ENCODE peak calls at places on chromosomes 6 and 20, in seven cellular contexts. One of them, this sample, is unnamed.
A peak's percentile ranks its signal among the peaks of the same experiment; 100 is the strongest.

GRCh38 chr6:140811642-140812041 is 1321.1 kb upstream of the GJE1 start:
- DNase-seq in GM12878: no peak
- DNase-seq in hepatocyte: no peak
- DNase-seq in transverse colon: no peak
- DNase-seq in AG04449: no peak
- DNase-seq in astrocyte of the spinal cord: no peak
- DNase-seq in GM06990: peak; percentile 9
- DNase-seq in this sample: no peak

GRCh38 chr6:20441921-20442320 is 40.2 kb downstream of the E2F3 start:
- DNase-seq in AG04449: no peak
- DNase-seq in transverse colon: no peak
- DNase-seq in GM06990: no peak
- DNase-seq in hepatocyte: no peak
- DNase-seq in GM12878: no peak
- DNase-seq in astrocyte of the spinal cord: no peak
- DNase-seq in this sample: no peak

GRCh38 chr6:131116755-131117360 is 18.4 kb upstream of the AKAP7 start:
- DNase-seq in hepatocyte: peak; percentile 50
- DNase-seq in transverse colon: no peak
- DNase-seq in astrocyte of the spinal cord: peak; percentile 66
- DNase-seq in GM12878: no peak
- DNase-seq in GM06990: peak; percentile 23
- DNase-seq in AG04449: no peak
- DNase-seq in this sample: peak; percentile 15

GRCh38 chr6:122322824-122323223 is 76.6 kb upstream of the HSF2 start:
- DNase-seq in AG04449: no peak
- DNase-seq in hepatocyte: peak; percentile 8
- DNase-seq in transverse colon: no peak
- DNase-seq in GM06990: no peak
- DNase-seq in astrocyte of the spinal cord: peak; percentile 43
- DNase-seq in GM12878: no peak
- DNase-seq in this sample: no peak

GRCh38 chr6:4638641-4639040 is 137.6 kb upstream of the CDYL start:
- DNase-seq in hepatocyte: no peak
- DNase-seq in astrocyte of the spinal cord: no peak
- DNase-seq in transverse colon: no peak
- DNase-seq in AG04449: no peak
- DNase-seq in GM06990: no peak
- DNase-seq in GM12878: no peak
- DNase-seq in this sample: no peak

GRCh38 chr20:40763646-40764295 is 74.7 kb upstream of the MAFB start:
- DNase-seq in hepatocyte: peak; percentile 26
- DNase-seq in transverse colon: no peak
- DNase-seq in GM12878: no peak
- DNase-seq in astrocyte of the spinal cord: peak; percentile 15
- DNase-seq in GM06990: no peak
- DNase-seq in AG04449: no peak
- DNase-seq in this sample: no peak

GRCh38 chr6:168157272-168158007 is 78.4 kb upstream of the FRMD1 start:
- DNase-seq in transverse colon: no peak
- DNase-seq in hepatocyte: peak; percentile 80
- DNase-seq in AG04449: peak; percentile 60
- DNase-seq in GM12878: no peak
- DNase-seq in GM06990: no peak
- DNase-seq in astrocyte of the spinal cord: peak; percentile 85
- DNase-seq in this sample: no peak

GRCh38 chr6:160007118-160007517 is 38.2 kb downstream of the IGF2R start:
- DNase-seq in hepatocyte: no peak
- DNase-seq in transverse colon: no peak
- DNase-seq in astrocyte of the spinal cord: no peak
- DNase-seq in AG04449: no peak
- DNase-seq in GM06990: no peak
- DNase-seq in GM12878: no peak
- DNase-seq in this sample: no peak

GRCh38 chr6:136471372-136471771 is 78.8 kb downstream of the MAP7 start:
- DNase-seq in astrocyte of the spinal cord: peak; percentile 6
- DNase-seq in hepatocyte: no peak
- DNase-seq in transverse colon: no peak
- DNase-seq in GM12878: no peak
- DNase-seq in GM06990: no peak
- DNase-seq in AG04449: no peak
- DNase-seq in this sample: no peak

GRCh38 chr6:24929255-24929654 is 6.5 kb downstream of the RIPOR2 start:
- DNase-seq in GM12878: no peak
- DNase-seq in astrocyte of the spinal cord: no peak
- DNase-seq in transverse colon: no peak
- DNase-seq in AG04449: no peak
- DNase-seq in hepatocyte: no peak
- DNase-seq in GM06990: no peak
- DNase-seq in this sample: peak; percentile 62

GRCh38 chr20:51174536-51174935 is 151.6 kb upstream of the KCNG1 start:
- DNase-seq in astrocyte of the spinal cord: no peak
- DNase-seq in hepatocyte: no peak
- DNase-seq in GM12878: no peak
- DNase-seq in transverse colon: no peak
- DNase-seq in AG04449: no peak
- DNase-seq in GM06990: no peak
- DNase-seq in this sample: no peak

GRCh38 chr6:131372535-131372934 is 200.5 kb upstream of the ARG1 start:
- DNase-seq in GM06990: no peak
- DNase-seq in hepatocyte: no peak
- DNase-seq in transverse colon: no peak
- DNase-seq in astrocyte of the spinal cord: peak; percentile 36
- DNase-seq in AG04449: no peak
- DNase-seq in GM12878: no peak
- DNase-seq in this sample: no peak

GRCh38 chr20:57006411-57007170 is 259.9 kb downstream of the BMP7 start:
- DNase-seq in AG04449: peak; percentile 16
- DNase-seq in GM12878: peak; percentile 17
- DNase-seq in transverse colon: no peak
- DNase-seq in hepatocyte: no peak
- DNase-seq in GM06990: no peak
- DNase-seq in astrocyte of the spinal cord: peak; percentile 28
- DNase-seq in this sample: no peak

GRCh38 chr20:1322511-1323245 is 6.3 kb downstream of the SDCBP2 start:
- DNase-seq in astrocyte of the spinal cord: peak; percentile 94
- DNase-seq in GM12878: no peak
- DNase-seq in GM06990: no peak
- DNase-seq in AG04449: peak; percentile 90
- DNase-seq in transverse colon: peak; percentile 20
- DNase-seq in hepatocyte: peak; percentile 41
- DNase-seq in this sample: no peak

GRCh38 chr6:99603421-99604160 is 3.0 kb upstream of the PRDM13 start:
- DNase-seq in AG04449: no peak
- DNase-seq in GM12878: no peak
- DNase-seq in GM06990: no peak
- DNase-seq in astrocyte of the spinal cord: peak; percentile 23
- DNase-seq in hepatocyte: peak; percentile 62
- DNase-seq in transverse colon: no peak
- DNase-seq in this sample: no peak

GRCh38 chr6:107418118-107418517 is 41.2 kb downstream of the PDSS2 start:
- DNase-seq in hepatocyte: no peak
- DNase-seq in transverse colon: no peak
- DNase-seq in GM12878: no peak
- DNase-seq in GM06990: peak; percentile 3
- DNase-seq in AG04449: no peak
- DNase-seq in astrocyte of the spinal cord: no peak
- DNase-seq in this sample: no peak

GRCh38 chr6:25312034-25312620 is 33.0 kb downstream of the CARMIL1 start:
- DNase-seq in hepatocyte: no peak
- DNase-seq in transverse colon: no peak
- DNase-seq in AG04449: no peak
- DNase-seq in GM06990: no peak
- DNase-seq in GM12878: no peak
- DNase-seq in astrocyte of the spinal cord: peak; percentile 22
- DNase-seq in this sample: no peak

GRCh38 chr20:38109657-38110524 is 55.2 kb downstream of the TGM2 start:
- DNase-seq in AG04449: peak; percentile 98
- DNase-seq in transverse colon: peak; percentile 51
- DNase-seq in GM06990: no peak
- DNase-seq in hepatocyte: peak; percentile 75
- DNase-seq in astrocyte of the spinal cord: peak; percentile 95
- DNase-seq in GM12878: no peak
- DNase-seq in this sample: no peak

GRCh38 chr6:72861935-72862432 is 240.1 kb downstream of the KCNQ5 start:
- DNase-seq in AG04449: no peak
- DNase-seq in GM06990: no peak
- DNase-seq in transverse colon: no peak
- DNase-seq in GM12878: peak; percentile 13
- DNase-seq in astrocyte of the spinal cord: peak; percentile 69
- DNase-seq in hepatocyte: no peak
- DNase-seq in this sample: no peak

DNA sequence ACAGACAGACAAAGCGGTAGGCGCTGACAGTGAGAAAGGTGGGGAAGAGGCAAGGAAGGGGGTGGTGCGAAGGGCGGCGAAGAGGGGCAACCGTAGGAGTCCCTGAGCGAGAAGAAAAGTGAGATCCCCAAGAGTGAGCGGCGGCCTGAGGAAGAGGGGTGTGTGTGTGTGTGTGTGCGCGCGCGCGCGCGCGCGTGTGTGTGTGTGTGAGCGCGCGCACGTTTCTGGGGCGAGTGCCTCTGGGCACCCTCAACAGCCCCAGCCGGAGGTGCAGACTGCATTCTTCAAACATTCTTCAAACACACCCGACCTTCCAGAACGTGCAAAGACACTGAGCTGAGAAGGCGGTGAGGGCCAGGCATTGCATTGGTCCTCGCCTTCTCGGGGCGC is 76.2 kb upstream of the FOXP4 start:
- DNase-seq in AG04449: no peak
- DNase-seq in GM12878: no peak
- DNase-seq in hepatocyte: peak; percentile 60
- DNase-seq in GM06990: no peak
- DNase-seq in transverse colon: no peak
- DNase-seq in astrocyte of the spinal cord: peak; percentile 14
- DNase-seq in this sample: no peak
- H3K4me3 ChIP-seq in AG04449: peak overlapping the region; percentile 18
- H3K4me3 ChIP-seq in GM12878: peak overlapping the region; percentile 16
- H3K4me3 ChIP-seq in hepatocyte: no peak overlapping the region
- H3K4me3 ChIP-seq in GM06990: no peak overlapping the region
- H3K4me3 ChIP-seq in transverse colon: peak overlapping the region; percentile 22
- H3K4me3 ChIP-seq in astrocyte of the spinal cord: no peak overlapping the region
- H3K4me3 ChIP-seq in this sample: no peak overlapping the region

GRCh38 chr6:2178125-2178524 is 67.3 kb downstream of the GMDS start:
- DNase-seq in astrocyte of the spinal cord: no peak
- DNase-seq in GM06990: no peak
- DNase-seq in hepatocyte: no peak
- DNase-seq in GM12878: no peak
- DNase-seq in transverse colon: no peak
- DNase-seq in AG04449: no peak
- DNase-seq in this sample: no peak

GRCh38 chr6:2168480-2168879 is 76.9 kb downstream of the GMDS start:
- DNase-seq in astrocyte of the spinal cord: peak; percentile 50
- DNase-seq in GM12878: no peak
- DNase-seq in GM06990: no peak
- DNase-seq in transverse colon: no peak
- DNase-seq in AG04449: no peak
- DNase-seq in hepatocyte: no peak
- DNase-seq in this sample: no peak

GRCh38 chr6:2171728-2172127 is 73.7 kb downstream of the GMDS start:
- DNase-seq in transverse colon: no peak
- DNase-seq in GM06990: no peak
- DNase-seq in hepatocyte: no peak
- DNase-seq in AG04449: no peak
- DNase-seq in astrocyte of the spinal cord: no peak
- DNase-seq in GM12878: no peak
- DNase-seq in this sample: no peak

DNA sequence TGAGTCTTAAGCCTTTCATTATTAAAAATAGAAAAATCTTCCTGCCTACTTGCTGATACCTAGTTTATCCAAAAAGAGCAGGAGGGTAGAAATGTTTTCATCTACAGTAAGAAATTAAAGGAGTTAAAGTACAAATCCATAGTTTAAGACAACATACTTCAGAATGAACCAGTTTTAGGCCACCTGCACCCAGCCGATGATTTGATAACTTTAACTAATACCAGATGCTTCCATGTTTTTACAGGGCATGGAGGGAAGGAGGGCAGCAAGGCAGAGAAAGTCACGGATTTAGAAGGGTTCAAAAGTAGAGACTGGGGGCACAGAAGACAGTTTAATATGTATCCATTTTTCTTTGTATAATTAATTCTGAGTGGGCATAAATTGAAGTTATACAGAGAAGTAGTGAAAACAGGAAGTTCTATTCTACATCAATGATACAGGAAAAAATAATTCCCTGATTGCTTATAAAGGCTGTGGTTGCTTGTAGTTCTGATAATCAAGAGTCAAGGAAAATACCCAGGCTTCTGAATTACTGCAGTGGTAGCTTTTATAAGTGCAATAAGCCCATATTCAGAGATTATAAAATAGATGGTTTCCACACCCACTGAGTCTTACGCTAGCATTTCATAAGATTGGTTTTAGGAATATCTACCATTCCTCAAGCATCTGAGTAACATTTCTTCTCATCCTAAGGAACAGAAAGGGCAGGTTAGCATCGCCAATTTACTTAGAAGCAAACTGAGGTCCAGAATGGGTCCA is 72.0 kb downstream of the GMDS start:
- DNase-seq in AG04449: no peak
- DNase-seq in GM06990: no peak
- DNase-seq in hepatocyte: no peak
- DNase-seq in astrocyte of the spinal cord: no peak
- DNase-seq in transverse colon: no peak
- DNase-seq in GM12878: no peak
- DNase-seq in this sample: no peak
- TF ChIP-seq CTCF in AG04449: no peak
- TF ChIP-seq CTCF in GM06990: no peak
- TF ChIP-seq CTCF in hepatocyte: no peak
- TF ChIP-seq CTCF in astrocyte of the spinal cord: no peak
- TF ChIP-seq CTCF in transverse colon: no peak
- TF ChIP-seq CTCF in GM12878: no peak
- TF ChIP-seq CTCF in this sample: no peak

DNA sequence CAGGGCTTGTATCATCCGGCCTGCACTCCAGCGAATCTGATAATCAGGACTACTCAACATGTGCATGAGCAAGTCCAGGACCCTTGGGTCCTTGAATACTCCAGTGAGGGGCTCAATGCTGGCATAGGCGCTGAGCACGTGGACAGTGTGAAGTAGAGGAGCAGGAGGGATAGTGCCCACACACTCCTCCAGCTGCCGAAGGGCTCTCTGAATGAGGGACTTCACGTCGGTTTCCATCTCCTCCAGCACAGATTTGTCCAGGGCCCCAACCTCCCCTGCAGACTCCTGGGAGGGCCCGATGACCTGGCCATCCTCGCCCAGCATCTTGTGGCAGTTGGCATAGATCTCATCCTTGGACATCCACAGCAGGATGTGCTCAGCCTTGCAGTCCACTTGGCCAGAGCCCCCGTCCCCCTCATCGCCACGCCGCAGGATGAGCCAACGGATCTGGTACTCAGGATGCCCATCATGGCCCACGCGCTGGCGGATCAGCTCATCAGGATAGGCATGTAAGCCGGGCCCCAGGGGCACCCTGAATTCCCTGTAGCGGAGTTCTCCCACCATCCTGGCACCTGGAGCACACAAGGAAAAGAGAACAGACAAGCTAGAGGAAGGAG is 1.3 kb downstream of the CUL7 start:
- DNase-seq in AG04449: no peak
- DNase-seq in transverse colon: no peak
- DNase-seq in hepatocyte: no peak
- DNase-seq in astrocyte of the spinal cord: no peak
- DNase-seq in GM12878: no peak
- DNase-seq in GM06990: no peak
- DNase-seq in this sample: no peak
- H3K4me3 ChIP-seq in AG04449: peak overlapping the region; percentile 88
- H3K4me3 ChIP-seq in transverse colon: no peak overlapping the region
- H3K4me3 ChIP-seq in hepatocyte: peak overlapping the region; percentile 40
- H3K4me3 ChIP-seq in astrocyte of the spinal cord: peak overlapping the region; percentile 75
- H3K4me3 ChIP-seq in GM12878: peak overlapping the region; percentile 91
- H3K4me3 ChIP-seq in GM06990: peak overlapping the region; percentile 94
- H3K4me3 ChIP-seq in this sample: peak overlapping the region; percentile 78

GRCh38 chr20:15817351-15817750 is 755.9 kb downstream of the KIF16B start:
- DNase-seq in AG04449: no peak
- DNase-seq in GM12878: no peak
- DNase-seq in transverse colon: no peak
- DNase-seq in hepatocyte: no peak
- DNase-seq in GM06990: no peak
- DNase-seq in astrocyte of the spinal cord: no peak
- DNase-seq in this sample: no peak
- TF ChIP-seq CTCF in AG04449: no peak
- TF ChIP-seq CTCF in GM12878: no peak
- TF ChIP-seq CTCF in transverse colon: no peak
- TF ChIP-seq CTCF in hepatocyte: no peak
- TF ChIP-seq CTCF in GM06990: no peak
- TF ChIP-seq CTCF in astrocyte of the spinal cord: no peak
- TF ChIP-seq CTCF in this sample: no peak